ENCODE peak calls at places on chromosome 1, in six cellular contexts. L is esophagus muscularis mucosa, I is HFF-Myc, T is upper lobe of left lung, A is AG10803, Z is left ventricle myocardium inferior. B is an unnamed sample.

GRCh38 chr1:40708750-40709099 is 17.2 kb downstream of the NFYC start:
- DNase-seq in L (no peak), I (peak), T (no peak), A (peak), Z (no peak), B (no peak)

GRCh38 chr1:244552336-244552735 is 91.3 kb downstream of the CATSPERE start:
- DNase-seq in L (no peak), I (no peak), T (no peak), A (peak), Z (no peak), B (no peak)

GRCh38 chr1:10189659-10190058 is 20.7 kb upstream of the KIF1B start:
- DNase-seq in L (no peak), I (no peak), T (no peak), A (no peak), Z (no peak), B (no peak)

GRCh38 chr1:225635649-225636048 is 17.3 kb downstream of the ENAH start:
- DNase-seq in L (no peak), I (no peak), T (no peak), A (peak), Z (no peak), B (no peak)

GRCh38 chr1:227944931-227945890 is 2.5 kb downstream of the WNT9A start:
- DNase-seq in L (no peak), I (no peak), T (peak), A (no peak), Z (no peak), B (peak)

GRCh38 chr1:55848906-55849305 is 633.7 kb upstream of the USP24 start:
- DNase-seq in L (no peak), I (no peak), T (no peak), A (peak), Z (no peak), B (no peak)

GRCh38 chr1:17849216-17849615 is 94.1 kb downstream of the ACTL8 start:
- DNase-seq in L (no peak), I (no peak), T (no peak), A (peak), Z (no peak), B (no peak)

GRCh38 chr1:63321788-63322247 is 549 bp upstream of the FOXD3 start:
- DNase-seq in L (no peak), I (no peak), T (no peak), A (no peak), Z (no peak), B (no peak)

DNA sequence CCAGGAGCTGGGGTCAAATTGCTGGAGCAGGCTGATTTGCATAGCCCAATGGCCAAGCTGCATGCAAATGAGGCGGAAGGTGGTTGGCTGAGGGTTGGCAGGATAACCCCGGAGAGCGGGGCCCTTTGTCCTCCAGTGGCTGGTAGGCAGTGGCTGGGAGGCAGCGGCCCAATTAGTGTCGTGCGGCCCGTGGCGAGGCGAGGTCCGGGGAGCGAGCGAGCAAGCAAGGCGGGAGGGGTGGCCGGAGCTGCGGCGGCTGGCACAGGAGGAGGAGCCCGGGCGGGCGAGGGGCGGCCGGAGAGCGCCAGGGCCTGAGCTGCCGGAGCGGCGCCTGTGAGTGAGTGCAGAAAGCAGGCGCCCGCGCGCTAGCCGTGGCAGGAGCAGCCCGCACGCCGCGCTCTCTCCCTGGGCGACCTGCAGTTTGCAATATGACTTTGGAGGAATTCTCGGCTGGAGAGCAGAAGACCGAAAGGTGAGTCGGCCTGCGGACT is at the start of gene GADD45A:
- DNase-seq in L (peak), I (peak), T (peak), A (peak), Z (peak), B (peak)
- TF ChIP-seq CTCF in L (no peak), I (no peak), T (peak), A (no peak), Z (no peak), B (no peak)

DNA sequence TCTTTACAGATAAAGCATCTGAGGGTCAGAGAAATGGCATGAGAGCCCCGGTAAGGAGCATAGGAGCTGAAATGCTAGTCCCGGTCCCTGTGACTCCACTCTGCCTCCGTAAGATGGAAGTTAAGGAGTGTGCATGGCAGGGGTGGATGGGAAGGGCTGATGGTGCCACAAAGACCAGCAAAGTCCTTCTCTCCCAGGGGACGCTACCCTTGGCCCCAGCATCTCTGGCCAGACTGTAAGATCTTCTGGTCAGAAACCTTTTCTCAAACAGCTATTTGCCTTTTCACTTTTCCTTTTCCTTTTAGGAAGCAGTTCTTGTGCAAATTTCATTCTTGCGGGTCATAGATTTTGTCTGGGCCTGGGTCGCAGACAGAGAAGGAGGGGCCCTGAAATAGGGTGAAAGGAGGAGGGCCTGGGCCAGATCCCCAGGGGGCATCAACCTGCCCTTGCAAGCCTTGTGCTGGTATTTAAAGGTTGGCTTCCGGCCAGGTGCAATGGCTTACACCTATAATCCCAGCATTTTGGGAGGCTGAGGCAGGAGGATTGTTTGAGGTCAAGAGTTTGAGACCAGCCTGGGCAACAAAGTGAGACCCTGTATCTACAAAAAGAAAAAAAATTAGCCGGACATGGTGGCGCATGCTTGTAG is 14.4 kb upstream of the EPS8L3 start:
- DNase-seq in L (no peak), I (no peak), T (no peak), A (no peak), Z (peak), B (peak)
- TF ChIP-seq CTCF in L (no peak), I (no peak), T (no peak), A (no peak), Z (no peak), B (no peak)

GRCh38 chr1:8716238-8716637 is 101.2 kb downstream of the RERE start:
- DNase-seq in L (no peak), I (no peak), T (no peak), A (no peak), Z (no peak), B (no peak)

GRCh38 chr1:8717148-8717547 is 100.3 kb downstream of the RERE start:
- DNase-seq in L (no peak), I (no peak), T (no peak), A (no peak), Z (no peak), B (no peak)

GRCh38 chr1:8720347-8720746 is 97.1 kb downstream of the RERE start:
- DNase-seq in L (no peak), I (no peak), T (no peak), A (no peak), Z (no peak), B (no peak)

GRCh38 chr1:8721681-8722324 is 95.6 kb downstream of the RERE start:
- DNase-seq in L (no peak), I (no peak), T (no peak), A (no peak), Z (no peak), B (no peak)

GRCh38 chr1:8718878-8719361 is 98.5 kb downstream of the RERE start:
- DNase-seq in L (no peak), I (no peak), T (no peak), A (no peak), Z (no peak), B (no peak)
- TF ChIP-seq CTCF in L (peak), I (peak), T (peak), A (peak), Z (peak), B (no peak)

GRCh38 chr1:29331309-29331708 is 95.0 kb downstream of the PTPRU start:
- DNase-seq in L (no peak), I (no peak), T (no peak), A (no peak), Z (no peak), B (no peak)

GRCh38 chr1:29331731-29332130 is 95.4 kb downstream of the PTPRU start:
- DNase-seq in L (no peak), I (no peak), T (no peak), A (no peak), Z (no peak), B (no peak)

GRCh38 chr1:29330856-29331255 is 94.5 kb downstream of the PTPRU start:
- DNase-seq in L (no peak), I (no peak), T (no peak), A (no peak), Z (no peak), B (no peak)

GRCh38 chr1:29333008-29333407 is 96.7 kb downstream of the PTPRU start:
- DNase-seq in L (no peak), I (no peak), T (no peak), A (no peak), Z (no peak), B (no peak)

GRCh38 chr1:29332204-29332603 is 95.9 kb downstream of the PTPRU start:
- DNase-seq in L (no peak), I (peak), T (peak), A (no peak), Z (no peak), B (no peak)
- TF ChIP-seq CTCF in L (no peak), I (peak), T (peak), A (peak), Z (peak), B (no peak)

GRCh38 chr1:66013371-66013770 is 220.7 kb downstream of the PDE4B start:
- DNase-seq in L (no peak), I (no peak), T (no peak), A (no peak), Z (no peak), B (no peak)

DNA sequence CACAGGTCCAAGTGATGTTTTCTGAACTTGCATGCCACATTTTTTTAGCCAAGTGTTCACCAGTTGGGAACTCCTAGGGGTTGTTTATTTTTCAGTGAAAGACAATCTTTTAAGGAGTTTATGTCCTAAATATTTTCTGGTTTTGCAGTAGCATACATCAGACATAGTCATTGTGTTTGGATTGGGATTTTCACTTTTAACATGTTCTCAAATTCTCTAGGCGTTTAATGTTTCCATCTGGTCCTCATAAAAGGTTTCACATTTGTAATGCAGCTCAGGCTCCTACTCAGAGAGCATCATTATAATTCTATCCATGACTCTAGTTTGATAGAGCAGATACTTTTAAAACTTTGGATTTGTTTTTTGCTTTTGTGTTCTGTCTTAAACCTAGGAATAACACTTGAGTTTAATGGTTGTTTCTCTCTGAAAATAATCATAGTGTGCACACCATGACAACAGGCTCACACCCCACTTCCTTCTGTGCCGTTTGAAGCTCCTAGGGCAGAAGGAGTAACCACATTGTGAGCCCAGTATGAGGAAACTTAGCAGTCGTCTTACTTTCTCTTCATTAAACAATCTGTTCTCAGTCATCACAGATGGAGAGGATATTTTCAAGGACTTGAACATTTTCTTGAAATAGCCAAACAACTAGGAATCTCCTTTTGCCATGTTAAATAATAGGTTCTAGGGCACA is 219.5 kb downstream of the PDE4B start:
- DNase-seq in L (no peak), I (no peak), T (no peak), A (peak), Z (no peak), B (no peak)
- TF ChIP-seq CTCF in L (no peak), I (no peak), T (no peak), A (no peak), Z (no peak), B (no peak)

GRCh38 chr1:197468581-197469175 is 200.6 kb downstream of the CRB1 start:
- DNase-seq in L (no peak), I (no peak), T (no peak), A (no peak), Z (no peak), B (no peak)

GRCh38 chr1:197465528-197466205 is 197.6 kb downstream of the CRB1 start:
- DNase-seq in L (no peak), I (no peak), T (no peak), A (no peak), Z (no peak), B (no peak)

GRCh38 chr1:197466813-197467212 is 198.8 kb downstream of the CRB1 start:
- DNase-seq in L (no peak), I (no peak), T (no peak), A (no peak), Z (no peak), B (no peak)

GRCh38 chr1:197469620-197470210 is 201.7 kb downstream of the CRB1 start:
- DNase-seq in L (no peak), I (no peak), T (no peak), A (no peak), Z (no peak), B (no peak)

GRCh38 chr1:197467881-197468280 is 199.8 kb downstream of the CRB1 start:
- DNase-seq in L (no peak), I (no peak), T (no peak), A (peak), Z (no peak), B (no peak)
- TF ChIP-seq CTCF in L (no peak), I (no peak), T (no peak), A (no peak), Z (no peak), B (no peak)

DNA sequence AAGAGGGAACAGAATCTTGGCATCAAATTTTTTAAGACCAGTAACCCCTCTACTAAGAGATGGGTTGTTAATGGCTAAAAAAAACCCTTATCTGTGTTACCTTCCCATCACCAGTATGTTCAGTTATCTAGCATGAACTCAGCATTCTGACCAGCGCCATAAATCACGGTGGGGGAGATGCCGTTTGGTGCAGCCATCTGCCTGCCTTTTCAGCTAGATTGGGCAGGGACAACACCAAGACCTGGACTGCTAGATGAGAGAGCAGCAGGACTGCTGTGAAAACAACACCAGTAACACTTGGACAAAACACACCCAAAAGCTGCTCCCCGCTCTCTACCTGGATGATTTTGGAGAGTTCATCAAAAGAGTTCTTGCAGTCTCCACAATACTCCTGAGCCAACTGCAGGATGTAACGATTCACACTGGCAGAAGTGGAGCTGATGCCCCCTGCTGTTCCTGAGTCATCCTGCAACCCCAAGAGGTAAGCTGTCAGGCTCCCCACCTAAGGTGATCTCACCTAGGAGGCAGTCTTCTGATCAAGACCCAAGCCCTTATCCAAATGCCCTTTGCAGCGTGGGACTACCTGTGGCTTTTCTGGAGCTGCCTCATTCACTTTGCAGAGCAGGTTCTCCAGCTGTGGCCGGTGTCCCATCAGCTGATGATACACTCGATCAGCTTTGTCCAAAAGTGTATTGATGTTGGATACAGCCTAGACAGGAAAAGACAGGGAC is 96.5 kb downstream of the UBR4 start:
- DNase-seq in L (no peak), I (peak), T (no peak), A (peak), Z (no peak), B (no peak)
- TF ChIP-seq CTCF in L (no peak), I (peak), T (no peak), A (peak), Z (peak), B (no peak)

GRCh38 chr1:182599339-182599738 is 4.8 kb downstream of the RGS16 start:
- DNase-seq in L (no peak), I (no peak), T (no peak), A (no peak), Z (no peak), B (no peak)
- TF ChIP-seq CTCF in L (no peak), I (peak), T (no peak), A (peak), Z (peak), B (no peak)